ENCODE peak calls at places on chromosomes 7 and 10, in four cellular contexts. J is fibroblast of pulmonary artery, K is non-pigmented ciliary epithelial cell, H is frontal cortex. Q is an unnamed sample.

GRCh38 chr10:25226775-25227682 is 52.2 kb downstream of the GPR158 start:
- DNase-seq in J (peak; percentile 75), H (no peak), K (no peak), Q (no peak)

GRCh38 chr7:867001-867405 is 9.4 kb upstream of the GET4 start:
- DNase-seq in H (no peak), J (peak; percentile 51), K (peak; percentile 64), Q (no peak)

GRCh38 chr10:22491931-22492615 is 146.8 kb downstream of the SPAG6 start:
- DNase-seq in H (no peak), K (no peak), J (no peak), Q (no peak)

GRCh38 chr10:48802611-48803046 is 118.0 kb downstream of the WDFY4 start:
- DNase-seq in H (no peak), J (no peak), K (no peak), Q (no peak)

GRCh38 chr10:109405338-109405737 is 518.0 kb downstream of the XPNPEP1 start:
- DNase-seq in J (no peak), K (no peak), H (no peak), Q (no peak)

GRCh38 chr10:27319752-27320561 is 79.4 kb upstream of the ACBD5 start:
- DNase-seq in H (peak; percentile 39), J (peak; percentile 77), K (peak; percentile 4), Q (no peak)

GRCh38 chr10:75613685-75614587 is 182.5 kb downstream of the LRMDA start:
- DNase-seq in J (peak; percentile 13), H (no peak), K (no peak), Q (no peak)

GRCh38 chr7:131586259-131586658 is 29.8 kb upstream of the PODXL start:
- DNase-seq in K (no peak), J (no peak), H (no peak), Q (no peak)

GRCh38 chr10:5601826-5602225 is 64.6 kb downstream of the ASB13 start:
- DNase-seq in K (no peak), H (no peak), J (no peak), Q (no peak)

GRCh38 chr7:2417981-2418481 is 14.6 kb downstream of the CHST12 start:
- DNase-seq in K (no peak), H (no peak), J (no peak), Q (no peak)